ENCODE peak calls at places on chromosomes 6 and 20, in nine cellular contexts. E is nephron progenitor cell, F is A549, V is colonic mucosa, Q is breast epithelium, J is fibroblast of lung, N is ascending aorta, K is fibroblast of pulmonary artery, L is WTC11. W is an unnamed sample.

GRCh38 chr6:131063028-131063763 is at the start of gene EPB41L2:
- DNase-seq in J (peak), F (peak), V (peak), N (peak), L (peak), Q (peak), E (peak), K (peak), W (peak)

GRCh38 chr20:62320581-62321354 is 18.0 kb downstream of the ADRM1 start:
- DNase-seq in Q (no peak), L (peak), E (peak), K (no peak), J (no peak), F (peak), N (no peak), V (peak), W (no peak)

GRCh38 chr20:57498425-57499400 is 26.2 kb downstream of the CTCFL start:
- DNase-seq in K (peak), E (peak), N (no peak), V (peak), Q (no peak), F (no peak), L (peak), J (peak), W (no peak)

GRCh38 chr20:38355161-38356012 is 9.1 kb downstream of the LBP start:
- DNase-seq in Q (no peak), V (no peak), J (no peak), L (peak), N (no peak), F (no peak), K (no peak), E (no peak), W (no peak)

GRCh38 chr6:123030292-123030691 is 34.3 kb downstream of the CLVS2 start:
- DNase-seq in N (no peak), Q (no peak), L (no peak), K (no peak), E (no peak), V (no peak), F (no peak), J (no peak), W (no peak)

GRCh38 chr6:7267521-7268091 is 45.4 kb downstream of the SSR1 start:
- DNase-seq in L (no peak), V (no peak), J (peak), Q (peak), K (peak), F (peak), E (no peak), N (peak), W (peak)

GRCh38 chr6:39319621-39320369 is 2.7 kb downstream of the KCNK16 start:
- DNase-seq in L (no peak), N (no peak), J (no peak), Q (no peak), K (no peak), F (no peak), V (no peak), E (no peak), W (no peak)

GRCh38 chr6:33975631-33976424 is 170.1 kb downstream of the GRM4 start:
- DNase-seq in J (no peak), L (peak), F (no peak), Q (peak), N (peak), K (no peak), V (peak), E (peak), W (no peak)

GRCh38 chr6:116144590-116144989 is 18.7 kb upstream of the COL10A1 start:
- DNase-seq in K (peak), N (no peak), V (no peak), F (no peak), E (no peak), Q (no peak), L (no peak), J (peak), W (no peak)

GRCh38 chr20:49523767-49524360 is 41.4 kb upstream of the KCNB1 start:
- DNase-seq in F (no peak), N (no peak), E (no peak), K (no peak), J (no peak), Q (peak), L (no peak), V (no peak), W (no peak)

GRCh38 chr6:143900358-143900757 is 36.1 kb downstream of the ZC2HC1B start:
- DNase-seq in E (no peak), N (no peak), J (no peak), K (no peak), L (no peak), F (no peak), Q (no peak), V (no peak), W (no peak)

GRCh38 chr6:150076196-150076893 is 7.4 kb upstream of the ULBP3 start:
- DNase-seq in L (no peak), K (no peak), Q (no peak), J (no peak), V (no peak), N (no peak), E (no peak), F (no peak), W (no peak)
- TF ChIP-seq CTCF in L (no peak), K (peak), Q (no peak), J (peak), V (no peak), N (no peak), E (peak), F (no peak), W (peak)

GRCh38 chr6:107128175-107128574 is 12.9 kb upstream of the BEND3 start:
- DNase-seq in N (no peak), K (peak), J (peak), L (no peak), V (no peak), F (no peak), Q (no peak), E (no peak), W (no peak)

GRCh38 chr6:107128577-107128976 is 13.3 kb upstream of the BEND3 start:
- DNase-seq in F (no peak), K (peak), J (no peak), L (no peak), E (no peak), N (no peak), Q (no peak), V (no peak), W (no peak)

GRCh38 chr6:107124934-107125348 is 9.6 kb upstream of the BEND3 start:
- DNase-seq in E (no peak), F (no peak), Q (no peak), N (no peak), V (peak), K (no peak), J (no peak), L (no peak), W (no peak)

GRCh38 chr6:107123501-107123900 is 8.2 kb upstream of the BEND3 start:
- DNase-seq in J (no peak), Q (no peak), V (no peak), F (no peak), E (no peak), L (no peak), K (no peak), N (no peak), W (no peak)

DNA sequence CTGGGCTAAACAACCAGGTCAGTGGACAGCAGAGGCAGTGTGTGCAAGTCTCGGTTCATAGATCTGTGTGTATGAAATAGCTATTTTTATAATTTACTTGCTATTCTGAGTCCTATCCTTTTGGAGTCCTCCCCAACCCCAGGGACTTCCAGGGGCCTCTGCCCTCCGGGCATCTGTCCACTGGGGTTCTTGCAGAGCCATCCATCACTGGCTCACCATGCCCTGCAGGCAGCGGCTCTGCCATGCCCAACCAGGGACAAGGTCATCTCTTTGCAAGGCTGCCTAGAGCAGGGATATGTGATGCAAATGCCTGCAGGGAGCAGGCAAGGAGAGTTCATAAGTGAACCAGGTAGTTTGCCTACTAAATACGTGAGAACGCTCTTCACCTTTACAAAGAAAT is 10.5 kb upstream of the BEND3 start:
- DNase-seq in V (no peak), N (no peak), J (no peak), F (no peak), Q (no peak), K (no peak), E (no peak), L (no peak), W (no peak)
- TF ChIP-seq CTCF in V (no peak), N (no peak), J (no peak), F (no peak), Q (no peak), K (no peak), E (no peak), L (no peak), W (no peak)

DNA sequence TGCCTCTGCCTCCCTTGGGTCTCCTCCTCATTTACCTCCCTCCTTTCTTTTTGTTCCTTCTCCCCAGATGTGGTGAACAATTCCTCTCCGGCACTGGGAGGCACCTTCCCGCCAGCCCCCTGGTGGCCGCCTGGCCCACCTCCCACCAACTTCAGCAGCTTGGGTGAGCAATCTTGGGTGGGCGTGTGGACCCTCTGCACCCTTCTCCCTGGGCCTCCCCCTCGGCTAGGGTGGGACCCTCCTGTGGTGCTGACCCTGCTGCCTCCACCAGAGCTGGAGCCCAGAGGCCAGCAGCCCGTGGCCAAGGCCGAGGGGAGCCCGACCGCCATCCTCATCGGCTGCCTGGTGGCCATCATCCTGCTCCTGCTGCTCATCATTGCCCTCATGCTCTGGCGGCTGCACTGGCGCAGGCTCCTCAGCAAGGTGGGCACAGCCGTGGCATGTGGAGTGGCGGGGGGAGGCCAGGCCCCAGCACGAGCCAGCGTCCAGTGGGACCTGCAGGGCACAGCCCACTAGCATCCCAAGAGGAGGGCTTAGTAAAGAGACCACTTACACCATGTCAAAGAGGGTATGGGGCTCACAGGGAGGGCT is 8.8 kb downstream of the DDR1 start:
- DNase-seq in J (no peak), N (peak), K (no peak), F (no peak), E (no peak), Q (no peak), L (no peak), V (no peak), W (no peak)
- TF ChIP-seq CTCF in J (peak), N (no peak), K (peak), F (no peak), E (no peak), Q (no peak), L (peak), V (no peak), W (peak)

GRCh38 chr6:166046232-166046631 is 121.4 kb downstream of the TBXT start:
- DNase-seq in V (no peak), J (peak), F (peak), Q (no peak), L (no peak), N (no peak), E (no peak), K (peak), W (peak)

GRCh38 chr6:166045173-166045957 is 122.3 kb downstream of the TBXT start:
- DNase-seq in J (peak), F (no peak), E (no peak), Q (no peak), K (peak), V (no peak), L (no peak), N (no peak), W (no peak)

GRCh38 chr6:166041277-166041676 is 126.4 kb downstream of the TBXT start:
- DNase-seq in L (no peak), Q (no peak), F (no peak), N (no peak), V (no peak), E (no peak), K (no peak), J (no peak), W (no peak)

GRCh38 chr6:166036321-166037105 is 131.1 kb downstream of the TBXT start:
- DNase-seq in F (no peak), V (no peak), J (no peak), N (no peak), Q (no peak), K (no peak), E (no peak), L (no peak), W (no peak)

GRCh38 chr6:166040292-166040691 is 127.4 kb downstream of the TBXT start:
- DNase-seq in N (no peak), K (no peak), V (no peak), Q (no peak), F (no peak), J (no peak), E (no peak), L (no peak), W (no peak)
- TF ChIP-seq CTCF in N (no peak), K (no peak), V (no peak), Q (no peak), F (no peak), J (no peak), E (no peak), L (no peak), W (no peak)

GRCh38 chr6:17585766-17586502 is 14.2 kb upstream of the FAM8A1 start:
- DNase-seq in N (no peak), K (no peak), E (no peak), J (no peak), Q (no peak), F (no peak), V (peak), L (peak), W (no peak)

GRCh38 chr6:17591292-17591691 is 8.8 kb upstream of the FAM8A1 start:
- DNase-seq in F (no peak), Q (no peak), N (no peak), V (no peak), L (no peak), K (peak), J (no peak), E (no peak), W (no peak)

GRCh38 chr6:17593246-17593645 is 6.9 kb upstream of the FAM8A1 start:
- DNase-seq in K (no peak), N (no peak), J (no peak), F (no peak), E (no peak), Q (no peak), V (no peak), L (no peak), W (no peak)

GRCh38 chr6:17588011-17588410 is 12.1 kb upstream of the FAM8A1 start:
- DNase-seq in F (no peak), N (no peak), K (no peak), Q (no peak), V (peak), L (no peak), J (no peak), E (no peak), W (no peak)

DNA sequence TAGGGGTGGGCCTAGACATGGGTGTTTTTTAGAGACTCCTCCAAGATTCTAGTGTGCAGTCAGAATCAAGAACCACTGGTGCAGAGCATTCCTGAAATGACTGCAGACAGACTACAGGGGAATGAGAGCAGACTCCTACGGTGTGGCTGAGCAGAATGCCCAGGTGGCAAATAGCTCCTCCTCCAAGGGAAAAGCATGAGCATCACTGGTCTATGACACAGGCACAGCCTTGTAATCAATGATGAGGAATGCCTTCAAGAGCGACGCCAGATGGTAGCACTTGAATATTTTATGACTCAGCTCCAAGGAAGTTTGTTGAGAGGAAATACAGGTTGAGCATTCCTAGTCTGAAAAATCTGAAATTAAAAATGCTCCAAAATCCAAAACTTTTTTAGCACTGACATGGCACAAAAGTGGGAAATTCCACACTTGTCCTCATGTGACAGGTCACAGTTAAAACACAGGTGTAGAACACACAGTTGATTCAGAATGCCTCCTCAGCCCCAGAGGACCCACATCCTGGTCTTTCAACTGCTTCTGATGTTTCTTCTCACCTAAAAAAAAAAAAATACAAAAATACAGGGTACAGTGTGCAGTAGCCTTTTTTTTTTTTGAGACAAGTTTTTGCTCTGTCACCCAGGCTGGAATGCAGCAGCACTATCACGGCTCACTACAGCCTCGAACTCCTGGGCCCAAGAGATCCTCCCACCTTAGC is 10.5 kb upstream of the FAM8A1 start:
- DNase-seq in J (peak), L (no peak), Q (no peak), E (no peak), K (peak), F (peak), N (no peak), V (peak), W (peak)
- TF ChIP-seq CTCF in J (no peak), L (no peak), Q (no peak), E (no peak), K (peak), F (peak), N (no peak), V (no peak), W (peak)